ENCODE peak calls at places on chromosome 11, in four cellular contexts. F is CD4-positive, alpha-beta T cell; V is IMR-90; Q is PC-3. P is an unnamed sample.

GRCh38 chr11:1459219-1459575 is 27.4 kb downstream of the MOB2 start:
- DNase-seq in F (no peak), V (no peak), Q (no peak), P (no peak)

GRCh38 chr11:65112226-65112550 is 516 bp downstream of the TM7SF2 start:
- DNase-seq in F (no peak), V (no peak), Q (no peak), P (no peak)

GRCh38 chr11:2901854-2902783 is 16.5 kb upstream of the CDKN1C start:
- DNase-seq in F (peak; percentile 84), V (peak; percentile 87), Q (peak; percentile 90), P (peak; percentile 86)

GRCh38 chr11:92885600-92885999 is 83.9 kb upstream of the MTNR1B start:
- DNase-seq in F (no peak), V (no peak), Q (no peak), P (no peak)

GRCh38 chr11:61488651-61489291 is 19.8 kb upstream of the LRRC10B start:
- DNase-seq in F (no peak), V (no peak), Q (peak; percentile 90), P (peak; percentile 28)

GRCh38 chr11:17415523-17416104 is 27.2 kb upstream of the KCNJ11 start:
- DNase-seq in F (no peak), V (no peak), Q (no peak), P (no peak)

GRCh38 chr11:113856966-113857759 is 18.2 kb downstream of the USP28 start:
- DNase-seq in F (no peak), V (no peak), Q (no peak), P (no peak)

GRCh38 chr11:65399249-65399648 is 12.8 kb downstream of the FRMD8 start:
- DNase-seq in F (no peak), V (no peak), Q (no peak), P (no peak)

GRCh38 chr11:2474059-2474901 is 29.5 kb downstream of the KCNQ1 start:
- DNase-seq in F (no peak), V (no peak), Q (no peak), P (no peak)

GRCh38 chr11:81080476-81080875 is 1639.6 kb upstream of the TENM4 start:
- DNase-seq in F (no peak), V (no peak), Q (no peak), P (peak; percentile 19)

GRCh38 chr11:69497221-69497787 is 15.8 kb downstream of the LINC01488 start:
- DNase-seq in F (no peak), V (peak; percentile 95), Q (peak; percentile 90), P (peak; percentile 96)

GRCh38 chr11:65578134-65578533 is 2.3 kb downstream of the EHBP1L1 start:
- DNase-seq in F (no peak), V (no peak), Q (no peak), P (no peak)

GRCh38 chr11:5507177-5507576 is 2.6 kb downstream of the UBQLN3 start:
- DNase-seq in F (no peak), V (no peak), Q (no peak), P (no peak)

GRCh38 chr11:16863382-16863781 is 124.9 kb downstream of the C11orf58 start:
- DNase-seq in F (no peak), V (no peak), Q (no peak), P (peak; percentile 12)

GRCh38 chr11:35084817-35085424 is 54.0 kb upstream of the CD44 start:
- DNase-seq in F (no peak), V (no peak), Q (no peak), P (no peak)

GRCh38 chr11:16791494-16791961 is 53.1 kb downstream of the C11orf58 start:
- DNase-seq in F (no peak), V (peak; percentile 95), Q (peak; percentile 88), P (peak; percentile 96)

GRCh38 chr11:36312593-36312990 is 16.5 kb downstream of the PRR5L start:
- DNase-seq in F (no peak), V (peak; percentile 86), Q (peak; percentile 90), P (peak; percentile 79)

GRCh38 chr11:109421981-109422590 is at the start of gene C11orf87:
- DNase-seq in F (no peak), V (no peak), Q (no peak), P (no peak)

GRCh38 chr11:43567396-43567975 is 113.1 kb upstream of the HSD17B12 start:
- DNase-seq in F (no peak), V (peak; percentile 56), Q (peak; percentile 63), P (no peak)

GRCh38 chr11:67558084-67558772 is 25.4 kb upstream of the GSTP1 start:
- DNase-seq in F (no peak), V (no peak), Q (peak; percentile 24), P (peak; percentile 38)

GRCh38 chr11:125091877-125092664 is 19.4 kb downstream of the TMEM218 start:
- DNase-seq in F (no peak), V (no peak), Q (no peak), P (no peak)

GRCh38 chr11:70666336-70666735 is 268.0 kb downstream of the CTTN start:
- DNase-seq in F (no peak), V (no peak), Q (no peak), P (no peak)

GRCh38 chr11:16964501-16964900 is 49.7 kb downstream of the PLEKHA7 start:
- DNase-seq in F (no peak), V (no peak), Q (no peak), P (no peak)

GRCh38 chr11:9624448-9624847 is 39.4 kb upstream of the SWAP70 start:
- DNase-seq in F (no peak), V (no peak), Q (no peak), P (no peak)

GRCh38 chr11:62602141-62603071 is 741 bp upstream of the MTA2 start:
- DNase-seq in F (no peak), V (peak; percentile 46), Q (peak; percentile 76), P (no peak)

GRCh38 chr11:107928046-107928766 is at the start of gene RAB39A:
- DNase-seq in F (peak; percentile 37), V (peak; percentile 79), Q (peak; percentile 92), P (peak; percentile 95)

GRCh38 chr11:119389611-119390254 is 8.2 kb upstream of the USP2 start:
- DNase-seq in F (no peak), V (no peak), Q (peak; percentile 61), P (no peak)

GRCh38 chr11:9787981-9788521 is 124.2 kb downstream of the SWAP70 start:
- DNase-seq in F (no peak), V (peak; percentile 95), Q (no peak), P (no peak)

GRCh38 chr11:9461068-9461759 is 402 bp downstream of the ZNF143 start:
- DNase-seq in F (peak; percentile 69), V (peak; percentile 86), Q (peak; percentile 75), P (peak; percentile 75)

GRCh38 chr11:117925198-117925925 is 3.8 kb downstream of the TMPRSS13 start:
- DNase-seq in F (no peak), V (no peak), Q (no peak), P (no peak)

DNA sequence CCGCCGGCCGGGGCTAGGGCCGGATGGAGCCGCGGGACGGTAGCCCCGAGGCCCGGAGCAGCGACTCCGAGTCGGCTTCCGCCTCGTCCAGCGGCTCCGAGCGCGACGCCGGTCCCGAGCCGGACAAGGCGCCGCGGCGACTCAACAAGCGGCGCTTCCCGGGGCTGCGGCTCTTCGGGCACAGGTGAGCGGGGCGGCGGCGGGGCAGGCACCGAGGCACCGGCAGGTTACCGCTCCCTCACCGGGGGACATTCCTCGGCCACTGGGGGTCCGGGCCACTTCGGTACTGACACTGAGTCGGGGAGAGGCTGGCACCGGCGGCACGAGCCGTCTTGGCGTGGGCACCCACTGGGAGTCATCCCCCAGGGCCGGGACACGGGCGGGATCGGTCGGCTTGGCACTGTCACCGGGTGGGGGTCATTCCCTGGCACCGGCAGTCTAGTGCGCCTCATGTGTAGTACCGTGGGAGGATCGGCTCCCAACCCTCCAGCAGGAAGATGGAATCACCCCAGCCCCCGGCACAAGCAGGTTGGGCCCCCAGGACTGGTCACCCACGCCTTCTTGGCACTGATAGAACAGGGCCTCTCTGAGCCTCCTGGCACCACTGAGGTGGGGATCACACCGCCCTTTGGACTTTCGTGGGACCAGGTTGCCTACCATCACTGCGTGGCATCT is 511 bp downstream of the DGKZ start:
- DNase-seq in F (no peak), V (no peak), Q (no peak), P (no peak)
- H3K27ac ChIP-seq in F (peak overlapping the region; percentile 73), V (peak overlapping the region; percentile 19), Q (no peak overlapping the region), P (no peak overlapping the region)

DNA sequence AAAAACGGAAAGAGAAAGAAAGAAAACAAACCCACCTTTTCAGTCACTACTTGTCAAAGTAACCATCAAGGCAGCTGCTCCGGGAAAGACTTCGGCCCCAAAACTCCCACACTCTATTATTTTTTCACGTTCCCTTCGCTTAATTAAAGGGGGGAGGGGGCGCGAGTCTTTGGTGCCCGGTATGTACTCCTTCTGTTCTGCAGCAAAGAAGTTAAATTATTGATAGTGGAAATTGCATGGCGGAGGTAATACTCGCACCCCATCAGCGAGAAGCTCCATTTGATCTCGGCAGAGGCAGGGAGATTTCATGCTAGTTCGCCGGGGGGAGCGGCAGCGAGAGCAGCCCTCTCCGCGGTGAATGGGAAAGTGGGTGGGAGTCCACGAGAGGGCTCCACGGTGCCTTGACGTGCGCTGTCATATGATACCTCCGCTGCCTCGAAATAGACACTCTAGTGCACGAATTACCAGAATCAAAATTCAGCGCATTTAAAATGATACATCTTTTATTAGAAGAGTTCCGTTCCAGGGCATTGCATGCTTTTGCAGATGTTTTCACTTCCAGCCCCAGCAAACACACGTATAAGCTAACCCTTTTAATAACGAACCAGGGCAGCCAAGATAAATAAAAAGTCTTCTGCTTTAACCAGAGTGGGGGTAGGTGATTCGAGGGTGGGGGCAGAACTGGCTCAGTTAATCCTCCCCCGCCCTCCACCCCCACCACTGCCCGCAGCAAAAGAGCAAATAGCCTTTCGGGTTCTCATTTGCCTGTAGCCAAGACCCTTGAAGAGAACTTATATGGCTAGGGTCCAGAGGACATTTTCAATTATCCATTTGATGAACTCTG is 1.2 kb upstream of the BDNF start:
- DNase-seq in F (no peak), V (peak; percentile 89), Q (peak; percentile 52), P (peak; percentile 82)
- H3K27me3 ChIP-seq in F (peaks cover 73% of the 10 kb centered on the region), V (no peaks in the 10 kb centered on the region), Q (no peaks in the 10 kb centered on the region), P (no peaks in the 10 kb centered on the region)

GRCh38 chr11:78935408-78936101 is 360.9 kb upstream of the NARS2 start:
- DNase-seq in F (no peak), V (no peak), Q (no peak), P (no peak)

GRCh38 chr11:78940500-78941225 is 366.0 kb upstream of the NARS2 start:
- DNase-seq in F (no peak), V (no peak), Q (no peak), P (no peak)

GRCh38 chr11:78943841-78944240 is 369.2 kb upstream of the NARS2 start:
- DNase-seq in F (no peak), V (no peak), Q (no peak), P (no peak)

GRCh38 chr11:78938036-78938435 is 363.4 kb upstream of the NARS2 start:
- DNase-seq in F (no peak), V (no peak), Q (no peak), P (no peak)

GRCh38 chr11:78941226-78941851 is 366.7 kb upstream of the NARS2 start:
- DNase-seq in F (no peak), V (no peak), Q (no peak), P (no peak)
- H3K27ac ChIP-seq in F (no peak overlapping the region), V (no peak overlapping the region), Q (no peak overlapping the region), P (no peak overlapping the region)

DNA sequence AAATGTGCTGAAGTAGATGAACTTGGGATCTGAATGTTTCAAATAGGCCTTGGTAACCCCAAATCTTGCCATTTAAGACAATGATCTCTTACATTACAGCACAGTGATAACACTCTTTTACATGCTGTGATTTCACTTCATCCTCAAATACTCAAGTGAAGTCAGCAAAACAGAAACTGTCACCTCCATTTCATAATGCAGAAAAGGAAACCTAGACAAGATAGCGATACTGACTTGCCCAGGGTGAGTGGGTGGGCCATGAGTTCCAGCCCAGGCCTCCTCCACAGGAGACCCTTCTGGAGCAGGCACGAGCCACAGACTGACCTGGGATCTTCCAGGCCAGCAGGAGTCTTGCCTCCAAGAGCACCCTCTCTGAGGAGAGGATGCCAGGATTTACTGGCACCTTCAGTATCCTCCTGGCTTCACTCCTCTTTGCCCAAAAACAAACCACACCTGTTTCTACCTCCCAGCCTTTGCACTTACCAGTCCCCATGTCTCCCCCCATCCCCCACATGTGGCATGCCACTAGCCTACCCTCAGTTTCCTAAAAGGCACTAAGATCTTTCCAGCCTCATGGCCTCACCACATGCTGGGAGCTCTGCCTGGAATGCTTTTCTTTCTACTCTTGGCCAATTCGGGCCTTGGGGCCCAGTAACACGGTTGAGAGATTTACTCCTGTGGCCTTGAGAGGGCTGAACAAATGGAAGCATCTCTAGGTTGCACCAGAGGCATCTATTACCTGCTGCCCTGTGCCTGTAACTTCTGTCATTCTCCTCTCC is 1.9 kb upstream of the DGAT2 start:
- DNase-seq in F (no peak), V (no peak), Q (no peak), P (no peak)
- H3K27me3 ChIP-seq in F (peaks cover 15% of the 10 kb centered on the region), V (peaks cover 43% of the 10 kb centered on the region), Q (no peaks in the 10 kb centered on the region), P (peaks cover 19% of the 10 kb centered on the region)